ENCODE peak calls at places on chromosomes 16 and 17, in four cellular contexts. One of them, this sample, is unnamed.

GRCh38 chr17:57288034-57288752 is 31.9 kb downstream of the MSI2 start:
- DNase-seq in pancreas: no peak
- DNase-seq in mesenchymal stem cell: peak; percentile 14
- DNase-seq in H1: no peak
- DNase-seq in this sample: no peak

GRCh38 chr16:80367037-80367658 is 173.6 kb upstream of the DYNLRB2 start:
- DNase-seq in pancreas: no peak
- DNase-seq in mesenchymal stem cell: no peak
- DNase-seq in H1: no peak
- DNase-seq in this sample: no peak

GRCh38 chr16:11072420-11073153 is 128.2 kb downstream of the CLEC16A start:
- DNase-seq in pancreas: no peak
- DNase-seq in mesenchymal stem cell: peak; percentile 84
- DNase-seq in H1: no peak
- DNase-seq in this sample: no peak

GRCh38 chr16:50155925-50156324 is 2.8 kb downstream of the TENT4B start:
- DNase-seq in pancreas: no peak
- DNase-seq in mesenchymal stem cell: no peak
- DNase-seq in H1: no peak
- DNase-seq in this sample: no peak

GRCh38 chr17:4074831-4075495 is 67.9 kb downstream of the ZZEF1 start:
- DNase-seq in pancreas: peak; percentile 33
- DNase-seq in mesenchymal stem cell: peak; percentile 44
- DNase-seq in H1: no peak
- DNase-seq in this sample: no peak

GRCh38 chr17:73289549-73290254 is 22.1 kb downstream of the CDC42EP4 start:
- DNase-seq in pancreas: no peak
- DNase-seq in mesenchymal stem cell: no peak
- DNase-seq in H1: no peak
- DNase-seq in this sample: no peak

GRCh38 chr16:64089697-64090096 is 1032.2 kb downstream of the CDH11 start:
- DNase-seq in pancreas: no peak
- DNase-seq in mesenchymal stem cell: peak; percentile 29
- DNase-seq in H1: no peak
- DNase-seq in this sample: peak; percentile 8

GRCh38 chr17:35051183-35051578 is 12.3 kb downstream of the RFFL start:
- DNase-seq in pancreas: no peak
- DNase-seq in mesenchymal stem cell: peak; percentile 55
- DNase-seq in H1: no peak
- DNase-seq in this sample: no peak

GRCh38 chr16:89334988-89335802 is 117.7 kb downstream of the ZNF778 start:
- DNase-seq in pancreas: peak; percentile 12
- DNase-seq in mesenchymal stem cell: no peak
- DNase-seq in H1: no peak
- DNase-seq in this sample: no peak

GRCh38 chr16:89335803-89336485 is 118.4 kb downstream of the ZNF778 start:
- DNase-seq in pancreas: no peak
- DNase-seq in mesenchymal stem cell: no peak
- DNase-seq in H1: no peak
- DNase-seq in this sample: no peak

GRCh38 chr16:89341274-89341673 is 123.8 kb downstream of the ZNF778 start:
- DNase-seq in pancreas: no peak
- DNase-seq in mesenchymal stem cell: no peak
- DNase-seq in H1: no peak
- DNase-seq in this sample: no peak

GRCh38 chr16:89338863-89339262 is 121.4 kb downstream of the ZNF778 start:
- DNase-seq in pancreas: no peak
- DNase-seq in mesenchymal stem cell: no peak
- DNase-seq in H1: no peak
- DNase-seq in this sample: no peak

DNA sequence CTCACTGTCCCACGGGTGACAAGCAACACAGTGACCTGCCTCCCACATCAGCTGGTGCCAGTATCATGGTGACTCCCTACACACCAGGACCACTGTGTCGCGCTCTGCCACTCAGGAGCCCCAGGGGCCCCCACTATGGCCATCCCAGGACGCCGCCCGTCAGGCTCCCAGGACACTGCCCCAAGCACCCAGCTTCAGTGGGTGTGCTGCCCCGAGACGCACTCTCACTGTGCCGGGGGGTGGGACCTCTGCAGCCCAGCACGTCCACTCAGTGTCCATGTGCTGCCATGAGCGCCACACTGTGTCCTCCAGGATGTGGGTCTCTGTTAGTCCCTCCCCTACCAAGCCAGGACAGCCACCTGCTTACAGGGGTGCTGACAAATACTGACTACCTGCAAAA is 120.5 kb downstream of the ZNF778 start:
- DNase-seq in pancreas: no peak
- DNase-seq in mesenchymal stem cell: no peak
- DNase-seq in H1: no peak
- DNase-seq in this sample: no peak
- H3K4me1 ChIP-seq in pancreas: peaks cover 8% of the 10 kb centered on the region
- H3K4me1 ChIP-seq in mesenchymal stem cell: peaks cover 38% of the 10 kb centered on the region
- H3K4me1 ChIP-seq in H1: peaks cover 3% of the 10 kb centered on the region
- H3K4me1 ChIP-seq in this sample: peaks cover 68% of the 10 kb centered on the region

GRCh38 chr17:1978396-1978962 is 46.7 kb downstream of the RTN4RL1 start:
- DNase-seq in pancreas: no peak
- DNase-seq in mesenchymal stem cell: no peak
- DNase-seq in H1: no peak
- DNase-seq in this sample: no peak

GRCh38 chr17:1977583-1978395 is 47.3 kb downstream of the RTN4RL1 start:
- DNase-seq in pancreas: no peak
- DNase-seq in mesenchymal stem cell: no peak
- DNase-seq in H1: peak; percentile 81
- DNase-seq in this sample: no peak

GRCh38 chr17:1975573-1975972 is 49.6 kb downstream of the RTN4RL1 start:
- DNase-seq in pancreas: no peak
- DNase-seq in mesenchymal stem cell: no peak
- DNase-seq in H1: no peak
- DNase-seq in this sample: no peak

GRCh38 chr17:1976000-1976682 is 49.0 kb downstream of the RTN4RL1 start:
- DNase-seq in pancreas: no peak
- DNase-seq in mesenchymal stem cell: no peak
- DNase-seq in H1: no peak
- DNase-seq in this sample: no peak

GRCh38 chr17:1976683-1977064 is 48.5 kb downstream of the RTN4RL1 start:
- DNase-seq in pancreas: no peak
- DNase-seq in mesenchymal stem cell: no peak
- DNase-seq in H1: no peak
- DNase-seq in this sample: no peak
- H3K27ac ChIP-seq in pancreas: no peak overlapping the region
- H3K27ac ChIP-seq in mesenchymal stem cell: no peak overlapping the region
- H3K27ac ChIP-seq in H1: no peak overlapping the region
- H3K27ac ChIP-seq in this sample: no peak overlapping the region

GRCh38 chr16:84826558-84826941 is 6.8 kb downstream of the CRISPLD2 start:
- DNase-seq in pancreas: no peak
- DNase-seq in mesenchymal stem cell: peak; percentile 93
- DNase-seq in H1: no peak
- DNase-seq in this sample: no peak
- H3K4me1 ChIP-seq in pancreas: no peaks in the 10 kb centered on the region
- H3K4me1 ChIP-seq in mesenchymal stem cell: peaks cover 18% of the 10 kb centered on the region
- H3K4me1 ChIP-seq in H1: no peaks in the 10 kb centered on the region
- H3K4me1 ChIP-seq in this sample: peaks cover 3% of the 10 kb centered on the region

GRCh38 chr17:36590082-36590481 is 1.6 kb upstream of the DHRS11 start:
- DNase-seq in pancreas: no peak
- DNase-seq in mesenchymal stem cell: peak; percentile 36
- DNase-seq in H1: no peak
- DNase-seq in this sample: no peak
- H3K27ac ChIP-seq in pancreas: no peak overlapping the region
- H3K27ac ChIP-seq in mesenchymal stem cell: no peak overlapping the region
- H3K27ac ChIP-seq in H1: no peak overlapping the region
- H3K27ac ChIP-seq in this sample: no peak overlapping the region

GRCh38 chr16:28534542-28535373 is 4.0 kb downstream of the NUPR1 start:
- DNase-seq in pancreas: no peak
- DNase-seq in mesenchymal stem cell: no peak
- DNase-seq in H1: no peak
- DNase-seq in this sample: no peak
- H3K4me1 ChIP-seq in pancreas: peaks cover 17% of the 10 kb centered on the region
- H3K4me1 ChIP-seq in mesenchymal stem cell: peaks cover 3% of the 10 kb centered on the region
- H3K4me1 ChIP-seq in H1: no peaks in the 10 kb centered on the region
- H3K4me1 ChIP-seq in this sample: peaks cover 44% of the 10 kb centered on the region

DNA sequence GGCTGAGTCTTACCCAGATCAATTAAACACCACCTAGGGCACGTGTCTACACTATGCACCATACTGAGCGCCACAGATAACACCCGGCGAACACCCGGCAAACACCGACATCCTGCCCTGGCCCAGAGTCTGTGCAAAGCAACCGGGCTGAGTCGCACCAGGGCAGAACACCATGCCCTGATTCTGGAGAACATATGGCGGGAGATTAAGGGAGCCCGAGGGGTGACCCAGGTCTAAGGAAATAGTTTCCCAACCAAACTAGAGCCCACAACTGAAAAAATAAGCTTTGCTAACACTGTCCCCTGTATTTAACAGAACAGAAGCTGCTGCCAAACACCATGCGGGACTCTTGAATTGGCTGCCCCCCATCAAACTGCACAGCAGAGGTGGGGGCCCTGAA is 22.1 kb downstream of the MYO18A start:
- DNase-seq in pancreas: no peak
- DNase-seq in mesenchymal stem cell: no peak
- DNase-seq in H1: no peak
- DNase-seq in this sample: no peak
- H3K27ac ChIP-seq in pancreas: peak overlapping the region; percentile 62
- H3K27ac ChIP-seq in mesenchymal stem cell: peak overlapping the region; percentile 57
- H3K27ac ChIP-seq in H1: no peak overlapping the region
- H3K27ac ChIP-seq in this sample: no peak overlapping the region